ENCODE peak calls at places on chromosomes 5 and 9, in four cellular contexts. P, H, E and X are unnamed samples.

GRCh38 chr5:123035320-123035949 is 1.1 kb downstream of the PPIC start:
- DNase-seq in P (peak; percentile 58), H (peak; percentile 36), E (no peak), X (no peak)

GRCh38 chr9:1096155-1096964 is 46.2 kb downstream of the DMRT2 start:
- DNase-seq in P (no peak), H (no peak), E (no peak), X (no peak)

GRCh38 chr5:9197881-9198260 is 348.0 kb downstream of the SEMA5A start:
- DNase-seq in P (no peak), H (no peak), E (no peak), X (no peak)

GRCh38 chr9:36323926-36324325 is 65.7 kb upstream of the GNE start:
- DNase-seq in P (no peak), H (no peak), E (peak; percentile 56), X (no peak)

GRCh38 chr5:59367791-59368394 is 525.6 kb downstream of the PDE4D start:
- DNase-seq in P (peak; percentile 46), H (peak; percentile 75), E (no peak), X (peak; percentile 83)

GRCh38 chr5:122723606-122724352 is 51.1 kb upstream of the SNX2 start:
- DNase-seq in P (no peak), H (no peak), E (no peak), X (no peak)

GRCh38 chr5:75512383-75513074 is 838 bp downstream of the POLK start:
- DNase-seq in P (no peak), H (no peak), E (no peak), X (no peak)

GRCh38 chr5:95720094-95720793 is 10.9 kb upstream of the RHOBTB3 start:
- DNase-seq in P (no peak), H (no peak), E (no peak), X (no peak)

GRCh38 chr5:134127376-134127861 is 12.9 kb downstream of the TCF7 start:
- DNase-seq in P (peak; percentile 87), H (peak; percentile 77), E (no peak), X (no peak)

GRCh38 chr5:150138551-150139265 is 16.9 kb downstream of the PDGFRB start:
- DNase-seq in P (peak; percentile 99), H (peak; percentile 86), E (no peak), X (peak; percentile 80)

GRCh38 chr5:152107225-152107624 is 182.6 kb upstream of the GLRA1 start:
- DNase-seq in P (no peak), H (no peak), E (no peak), X (no peak)

GRCh38 chr9:25716220-25716872 is 38.1 kb upstream of the TUSC1 start:
- DNase-seq in P (no peak), H (peak; percentile 45), E (no peak), X (peak; percentile 14)

GRCh38 chr9:112012026-112012902 is 115.7 kb downstream of the UGCG start:
- DNase-seq in P (peak; percentile 92), H (peak; percentile 94), E (no peak), X (peak; percentile 90)

GRCh38 chr5:43017438-43017820 is 22.7 kb downstream of the ANXA2R start:
- DNase-seq in P (peak; percentile 56), H (peak; percentile 69), E (no peak), X (peak; percentile 70)

GRCh38 chr5:88141695-88141979 is 127.0 kb downstream of the TMEM161B start:
- DNase-seq in P (no peak), H (no peak), E (no peak), X (no peak)
- H3K4me3 ChIP-seq in P (peak overlapping the region; percentile 39), H (no peak overlapping the region), E (peak overlapping the region; percentile 50), X (peak overlapping the region; percentile 63)

GRCh38 chr9:114367406-114367805 is 20.4 kb downstream of the AKNA start:
- DNase-seq in P (no peak), H (no peak), E (no peak), X (no peak)

GRCh38 chr9:114365194-114365593 is 22.6 kb downstream of the AKNA start:
- DNase-seq in P (no peak), H (no peak), E (no peak), X (no peak)

GRCh38 chr9:114364528-114365041 is 23.2 kb downstream of the AKNA start:
- DNase-seq in P (no peak), H (no peak), E (no peak), X (no peak)

GRCh38 chr9:114367823-114368609 is 19.8 kb downstream of the AKNA start:
- DNase-seq in P (no peak), H (no peak), E (no peak), X (no peak)

GRCh38 chr9:114366334-114367128 is 21.3 kb downstream of the AKNA start:
- DNase-seq in P (peak; percentile 61), H (no peak), E (no peak), X (no peak)
- H3K27ac ChIP-seq in P (peak overlapping the region; percentile 34), H (no peak overlapping the region), E (peak overlapping the region; percentile 52), X (no peak overlapping the region)

DNA sequence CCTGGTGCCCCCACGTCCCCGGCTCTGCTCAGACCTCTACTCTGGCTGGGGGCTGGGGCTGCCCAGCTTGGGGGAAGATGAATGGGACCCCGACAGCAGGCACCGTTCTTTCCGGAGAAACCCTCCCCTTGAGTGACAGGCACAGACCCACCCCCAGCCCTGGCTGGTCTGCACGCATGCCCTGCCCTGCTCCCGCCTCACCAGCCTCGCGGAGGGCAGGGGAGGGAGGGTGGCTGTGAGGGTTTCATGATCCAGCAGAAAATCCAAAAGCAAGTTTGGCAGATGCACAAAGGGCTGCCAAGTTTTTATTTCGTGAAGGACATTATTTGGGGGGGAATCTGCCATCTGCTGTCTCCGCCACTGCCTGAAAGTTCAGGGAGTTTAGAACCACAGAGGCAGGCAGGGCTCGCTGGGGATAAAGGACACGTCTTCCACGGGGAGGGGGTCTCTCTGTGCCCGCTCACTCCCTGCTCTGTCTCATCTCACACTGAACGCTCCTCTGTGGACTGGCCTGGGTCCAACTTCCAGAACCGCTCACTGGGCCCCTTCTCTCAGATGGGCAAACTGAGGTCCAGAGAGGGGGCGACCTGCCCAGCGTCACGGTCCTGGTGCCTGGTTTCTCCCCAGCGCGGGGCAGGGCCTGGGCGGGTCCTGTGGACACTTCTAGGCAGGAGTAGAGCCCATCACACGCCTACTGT is 92.9 kb downstream of the RXRA start:
- DNase-seq in P (no peak), H (no peak), E (no peak), X (no peak)
- H3K4me3 ChIP-seq in P (no peak overlapping the region), H (no peak overlapping the region), E (no peak overlapping the region), X (no peak overlapping the region)

DNA sequence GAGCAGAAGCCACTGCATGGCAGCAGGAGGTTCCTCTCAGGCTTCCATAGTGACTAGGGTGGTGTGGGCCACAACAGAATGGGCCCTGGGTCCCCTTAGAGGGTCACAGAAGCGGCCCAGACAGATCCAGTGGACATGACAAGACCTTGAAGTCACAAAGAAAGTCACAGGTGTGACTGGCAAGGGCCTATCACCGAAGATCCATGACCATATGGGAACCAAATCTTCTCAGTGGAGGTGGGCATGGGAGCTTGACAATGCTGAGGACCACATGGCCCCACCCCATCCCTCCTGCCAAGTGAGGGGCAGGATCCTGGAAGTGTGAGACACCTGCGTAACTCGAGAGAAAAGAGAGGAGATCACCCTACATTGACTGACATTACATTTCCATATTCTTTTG is 332.4 kb downstream of the MSX2 start:
- DNase-seq in P (no peak), H (no peak), E (no peak), X (no peak)
- H3K27ac ChIP-seq in P (no peak overlapping the region), H (no peak overlapping the region), E (no peak overlapping the region), X (no peak overlapping the region)

DNA sequence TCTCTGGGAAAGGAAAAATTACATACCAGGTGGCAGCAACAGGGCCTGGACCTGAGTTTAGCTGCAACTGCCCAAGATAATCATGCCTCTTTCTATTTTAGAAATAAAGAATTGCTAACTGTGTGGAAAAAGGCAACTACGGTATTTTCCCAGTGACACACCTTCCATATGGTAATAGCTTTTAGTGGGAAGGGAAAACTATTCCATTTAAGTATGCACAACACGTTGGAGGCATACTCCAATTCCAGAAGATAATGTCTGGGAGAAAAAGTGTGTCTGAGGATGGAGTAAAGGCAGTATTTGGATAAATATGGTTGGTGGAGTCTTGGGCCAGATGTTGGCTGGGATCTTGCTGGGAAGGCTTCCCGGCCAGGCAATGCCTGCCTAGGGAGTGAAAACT is 40.7 kb downstream of the SH3PXD2B start:
- DNase-seq in P (no peak), H (no peak), E (no peak), X (no peak)
- H3K4me3 ChIP-seq in P (no peak overlapping the region), H (no peak overlapping the region), E (no peak overlapping the region), X (no peak overlapping the region)

GRCh38 chr9:97706246-97706645 is 9.1 kb upstream of the XPA start:
- DNase-seq in P (no peak), H (no peak), E (no peak), X (peak; percentile 56)

GRCh38 chr9:97704327-97704677 is 7.2 kb upstream of the XPA start:
- DNase-seq in P (no peak), H (no peak), E (no peak), X (no peak)

GRCh38 chr9:97705354-97705950 is 8.3 kb upstream of the XPA start:
- DNase-seq in P (no peak), H (no peak), E (no peak), X (no peak)

GRCh38 chr9:97704851-97705250 is 7.7 kb upstream of the XPA start:
- DNase-seq in P (no peak), H (no peak), E (no peak), X (no peak)

GRCh38 chr9:97703437-97704326 is 6.5 kb upstream of the XPA start:
- DNase-seq in P (peak; percentile 67), H (peak; percentile 81), E (no peak), X (peak; percentile 48)
- H3K27ac ChIP-seq in P (peak overlapping the region; percentile 67), H (peak overlapping the region; percentile 56), E (no peak overlapping the region), X (peak overlapping the region; percentile 4)

GRCh38 chr5:16912080-16912479 is 24.0 kb downstream of the MYO10 start:
- DNase-seq in P (no peak), H (no peak), E (no peak), X (no peak)

GRCh38 chr5:16914584-16914983 is 21.5 kb downstream of the MYO10 start:
- DNase-seq in P (no peak), H (no peak), E (no peak), X (no peak)

GRCh38 chr5:16916262-16916878 is 19.7 kb downstream of the MYO10 start:
- DNase-seq in P (peak; percentile 67), H (peak; percentile 93), E (no peak), X (peak; percentile 7)

GRCh38 chr5:16913840-16914435 is 22.1 kb downstream of the MYO10 start:
- DNase-seq in P (no peak), H (no peak), E (no peak), X (no peak)

DNA sequence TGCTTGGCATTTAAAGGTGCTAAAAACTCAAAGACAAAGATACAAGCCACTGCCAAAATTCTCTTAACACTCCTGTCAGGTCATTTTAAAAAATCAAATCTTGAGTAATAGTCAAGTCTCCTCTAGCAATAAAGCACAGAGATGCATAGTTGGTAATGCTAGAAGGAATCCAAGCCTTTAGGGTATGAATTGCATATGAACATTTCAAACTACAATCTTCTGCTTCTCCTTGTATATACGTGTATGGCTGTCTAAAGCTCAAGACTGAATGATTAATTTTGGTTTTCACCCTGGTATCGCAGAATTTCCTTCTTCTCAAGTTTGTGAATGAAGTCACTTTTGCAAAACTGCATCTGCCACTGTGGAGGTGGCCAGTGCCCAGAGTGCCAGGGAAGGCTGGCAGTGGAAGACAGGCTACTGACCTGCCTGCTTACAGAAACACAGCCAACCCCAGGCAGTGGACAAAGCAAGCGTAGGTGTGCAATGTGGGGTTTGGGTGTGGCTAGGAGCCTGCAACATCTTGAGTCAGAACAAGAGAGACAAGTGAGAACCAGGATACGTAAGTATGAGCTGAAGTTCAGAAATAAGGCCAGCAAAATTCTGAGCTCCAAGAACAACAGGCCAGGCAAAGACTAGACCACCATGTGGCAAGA is 22.8 kb downstream of the MYO10 start:
- DNase-seq in P (no peak), H (no peak), E (no peak), X (no peak)
- H3K4me3 ChIP-seq in P (no peak overlapping the region), H (no peak overlapping the region), E (no peak overlapping the region), X (no peak overlapping the region)